ENCODE peak calls at places on chromosomes 2 and 18, in seven cellular contexts. S is A172, J is dermis blood vessel endothelial cell, L is endodermal cell, Z is smooth muscle cell of the brain vasculature, O is fibroblast of gingiva, E is aorta. K is an unnamed sample.

GRCh38 chr18:48948112-48949050 is 2.4 kb downstream of the SMAD7 start:
- DNase-seq in Z (no peak), J (peak; percentile 73), S (no peak), L (peak; percentile 86), E (peak; percentile 81), O (peak; percentile 52), K (peak; percentile 67)

GRCh38 chr2:157897106-157897971 is 21.2 kb upstream of the ACVR1 start:
- DNase-seq in S (no peak), J (no peak), L (no peak), E (no peak), O (no peak), Z (no peak), K (no peak)

GRCh38 chr18:7950380-7951143 is 383.4 kb downstream of the PTPRM start:
- DNase-seq in Z (no peak), E (no peak), O (no peak), L (no peak), J (peak; percentile 54), S (peak; percentile 89), K (peak; percentile 46)

GRCh38 chr18:58211510-58211909 is 167.5 kb downstream of the NEDD4L start:
- DNase-seq in L (no peak), S (no peak), O (no peak), E (no peak), J (no peak), Z (no peak), K (no peak)

GRCh38 chr2:219571311-219572236 is at the start of gene OBSL1:
- DNase-seq in E (peak; percentile 89), L (peak; percentile 96), J (peak; percentile 47), S (peak; percentile 70), Z (peak; percentile 44), O (peak; percentile 70), K (peak; percentile 61)

GRCh38 chr2:178188466-178188865 is 5.8 kb upstream of the OSBPL6 start:
- DNase-seq in E (no peak), J (no peak), S (no peak), O (no peak), Z (no peak), L (no peak), K (no peak)

GRCh38 chr2:162085090-162085891 is 11.3 kb upstream of the DPP4 start:
- DNase-seq in E (no peak), L (no peak), Z (no peak), J (no peak), S (peak; percentile 86), O (peak; percentile 73), K (no peak)

GRCh38 chr2:45964226-45964841 is 312.9 kb downstream of the PRKCE start:
- DNase-seq in J (peak; percentile 97), Z (peak; percentile 46), L (peak; percentile 19), S (peak; percentile 99), E (peak; percentile 93), O (peak; percentile 84), K (peak; percentile 95)

GRCh38 chr2:54772531-54772930 is 49.1 kb downstream of the EML6 start:
- DNase-seq in L (no peak), O (no peak), J (peak; percentile 24), E (no peak), Z (no peak), S (no peak), K (no peak)

GRCh38 chr2:11177871-11178598 is 22.8 kb downstream of the SLC66A3 start:
- DNase-seq in L (no peak), J (no peak), Z (no peak), S (no peak), O (no peak), E (no peak), K (no peak)

GRCh38 chr18:53790817-53791216 is 433.7 kb downstream of the MBD2 start:
- DNase-seq in L (no peak), Z (no peak), O (peak; percentile 86), E (no peak), S (no peak), J (no peak), K (no peak)

GRCh38 chr2:133856678-133857077 is 288.4 kb upstream of the NCKAP5 start:
- DNase-seq in O (no peak), Z (no peak), E (no peak), S (no peak), L (no peak), J (no peak), K (no peak)

GRCh38 chr2:69384618-69385081 is 2.4 kb downstream of the GFPT1 start:
- DNase-seq in S (peak; percentile 15), E (no peak), Z (no peak), J (no peak), L (no peak), O (no peak), K (no peak)

GRCh38 chr2:26561918-26562810 is 79.0 kb downstream of the CIB4 start:
- DNase-seq in J (peak; percentile 62), L (peak; percentile 53), E (peak; percentile 89), S (no peak), Z (no peak), O (peak; percentile 6), K (peak; percentile 55)

GRCh38 chr2:69947078-69947801 is 14.2 kb downstream of the ASPRV1 start:
- DNase-seq in S (no peak), E (no peak), O (no peak), Z (no peak), L (no peak), J (no peak), K (no peak)

GRCh38 chr18:68847219-68847860 is 49.5 kb downstream of the CCDC102B start:
- DNase-seq in O (peak; percentile 22), Z (peak; percentile 20), S (no peak), E (no peak), L (no peak), J (peak; percentile 56), K (peak; percentile 64)

GRCh38 chr18:25180974-25181373 is 171.0 kb downstream of the ZNF521 start:
- DNase-seq in Z (no peak), L (peak; percentile 45), O (no peak), J (no peak), S (no peak), E (no peak), K (no peak)

GRCh38 chr18:40355701-40356100 is 1599.3 kb upstream of the PIK3C3 start:
- DNase-seq in Z (no peak), O (no peak), E (no peak), J (no peak), L (no peak), S (peak; percentile 36), K (no peak)

GRCh38 chr2:241882090-241882625 is 12.6 kb downstream of the RTP5 start:
- DNase-seq in E (no peak), O (peak; percentile 12), L (peak; percentile 73), S (no peak), Z (no peak), J (no peak), K (no peak)

GRCh38 chr2:98127229-98127989 is 40.4 kb downstream of the VWA3B start:
- DNase-seq in Z (no peak), E (no peak), L (no peak), O (no peak), J (peak; percentile 6), S (no peak), K (no peak)

GRCh38 chr2:40339026-40339425 is 112.9 kb downstream of the SLC8A1 start:
- DNase-seq in L (no peak), S (no peak), J (no peak), E (no peak), O (no peak), Z (no peak), K (no peak)

GRCh38 chr2:32835148-32835547 is 111.6 kb upstream of the LTBP1 start:
- DNase-seq in S (no peak), E (no peak), L (no peak), Z (no peak), J (no peak), O (no peak), K (no peak)

GRCh38 chr2:219642465-219643083 is 15.1 kb downstream of the SLC4A3 start:
- DNase-seq in S (peak; percentile 93), Z (peak; percentile 85), E (peak; percentile 99), L (peak; percentile 99), O (peak; percentile 95), J (peak; percentile 96), K (peak; percentile 92)

GRCh38 chr2:161250864-161251436 is 57.3 kb upstream of the PSMD14 start:
- DNase-seq in E (no peak), Z (no peak), J (peak; percentile 81), L (peak; percentile 55), S (peak; percentile 70), O (no peak), K (peak; percentile 73)

GRCh38 chr2:21404827-21405625 is 281.3 kb downstream of the TDRD15 start:
- DNase-seq in Z (no peak), J (no peak), E (no peak), L (no peak), S (peak; percentile 5), O (no peak), K (no peak)

GRCh38 chr2:160356485-160356884 is 137.1 kb downstream of the RBMS1 start:
- DNase-seq in S (no peak), Z (no peak), E (no peak), O (no peak), L (no peak), J (no peak), K (no peak)

GRCh38 chr2:45237850-45238542 is 228.7 kb upstream of the SIX2 start:
- DNase-seq in E (peak; percentile 65), Z (peak; percentile 93), S (peak; percentile 99), J (peak; percentile 44), L (no peak), O (peak; percentile 97), K (peak; percentile 62)

GRCh38 chr2:33322099-33322498 is 154.3 kb upstream of the RASGRP3 start:
- DNase-seq in J (peak; percentile 59), Z (peak; percentile 32), E (no peak), S (no peak), O (peak; percentile 87), L (no peak), K (peak; percentile 90)

GRCh38 chr18:21826196-21826595 is 85.6 kb downstream of the MIB1 start:
- DNase-seq in O (peak; percentile 75), E (no peak), S (no peak), Z (no peak), L (no peak), J (peak; percentile 74), K (peak; percentile 71)

GRCh38 chr2:161352718-161353117 is 44.5 kb downstream of the PSMD14 start:
- DNase-seq in Z (no peak), L (no peak), O (no peak), E (no peak), S (no peak), J (no peak), K (no peak)

GRCh38 chr2:190860985-190861721 is 19.5 kb upstream of the GLS start:
- DNase-seq in S (peak; percentile 84), O (peak; percentile 75), L (peak; percentile 75), E (no peak), J (no peak), Z (peak; percentile 53), K (no peak)

K was measured in endothelial cell of umbilical vein.